ENCODE peak calls at places on chromosomes 11 and 22, in five cellular contexts. W is AG04450, K is astrocyte of the spinal cord, I is cardiac fibroblast, D is neural progenitor cell. A is an unnamed sample.
A peak's percentile ranks its signal among the peaks of the same experiment; 100 is the strongest.

GRCh38 chr11:59551651-59552521 is 40.5 kb downstream of the OR4D9 start:
- DNase-seq in W (no peak), K (peak; percentile 90), I (peak; percentile 95), D (peak; percentile 74), A (peak; percentile 71)

GRCh38 chr11:75013051-75013450 is 24.3 kb downstream of the NEU3 start:
- DNase-seq in W (no peak), K (no peak), I (peak; percentile 49), D (no peak), A (no peak)

GRCh38 chr11:94675788-94676187 is 92.4 kb upstream of the AMOTL1 start:
- DNase-seq in W (no peak), K (no peak), I (no peak), D (no peak), A (no peak)

GRCh38 chr11:78365381-78365792 is 52.2 kb downstream of the GAB2 start:
- DNase-seq in W (no peak), K (no peak), I (peak; percentile 55), D (peak; percentile 94), A (peak; percentile 33)

GRCh38 chr11:46733234-46733633 is 14.2 kb downstream of the F2 start:
- DNase-seq in W (no peak), K (no peak), I (no peak), D (no peak), A (no peak)

GRCh38 chr22:47379037-47379436 is 616.6 kb downstream of the TBC1D22A start:
- DNase-seq in W (no peak), K (no peak), I (no peak), D (no peak), A (no peak)

GRCh38 chr11:14544611-14545010 is 24.4 kb upstream of the PSMA1 start:
- DNase-seq in W (no peak), K (peak; percentile 5), I (peak; percentile 92), D (no peak), A (no peak)

GRCh38 chr11:73168925-73169579 is 26.9 kb upstream of the FCHSD2 start:
- DNase-seq in W (no peak), K (no peak), I (no peak), D (no peak), A (no peak)

GRCh38 chr22:34903416-34903815 is 162.5 kb upstream of the ISX start:
- DNase-seq in W (no peak), K (no peak), I (no peak), D (no peak), A (no peak)

GRCh38 chr11:70082829-70083228 is 4.7 kb downstream of the ANO1 start:
- DNase-seq in W (no peak), K (no peak), I (no peak), D (no peak), A (no peak)

GRCh38 chr22:33519140-33519973 is 400.9 kb downstream of the LARGE1 start:
- DNase-seq in W (no peak), K (peak; percentile 46), I (peak; percentile 75), D (peak; percentile 78), A (no peak)

DNA sequence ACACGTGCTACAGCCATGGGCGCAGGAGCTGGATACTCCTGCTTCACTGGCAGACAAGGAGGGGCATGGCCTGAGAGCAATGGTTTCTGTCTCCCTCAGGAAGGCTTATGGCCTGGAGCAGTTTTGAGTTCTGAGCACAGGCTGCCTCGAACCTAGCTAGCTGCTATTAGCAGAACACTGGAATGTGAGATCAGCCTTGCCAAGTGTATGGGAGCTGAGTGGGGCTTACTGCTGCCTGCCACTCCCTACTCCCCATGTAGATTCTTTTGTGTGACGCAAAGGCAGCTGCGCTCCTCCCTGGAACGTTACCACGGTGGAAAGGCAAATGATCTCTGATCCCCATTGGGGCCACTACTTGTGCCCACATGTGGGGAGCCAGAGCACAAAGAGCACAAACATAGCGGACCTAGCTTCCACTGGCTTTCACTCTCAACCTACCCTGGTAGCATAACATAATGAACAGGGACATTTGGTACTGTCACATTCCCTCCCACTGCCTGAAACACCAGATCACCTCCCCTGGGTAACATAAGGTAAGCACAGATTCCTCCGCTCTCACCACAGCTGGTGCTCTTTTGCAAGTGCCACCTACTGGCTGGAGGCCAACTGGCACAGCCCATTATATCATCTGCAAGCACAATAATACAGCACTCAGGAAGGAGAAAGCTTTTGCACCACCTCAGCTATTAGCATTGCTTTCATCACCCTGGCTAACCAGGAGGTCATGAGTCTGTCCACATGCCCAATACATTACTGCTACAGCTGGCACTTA is 84.6 kb upstream of the GUCY1A2 start:
- DNase-seq in W (no peak), K (no peak), I (no peak), D (no peak), A (no peak)
- TF ChIP-seq CTCF in W (no peak), K (no peak), I (no peak), D (no peak), A (no peak)

GRCh38 chr11:96241351-96241841 is 101.6 kb downstream of the MAML2 start:
- DNase-seq in W (no peak), K (no peak), I (no peak), D (no peak), A (no peak)
- TF ChIP-seq CTCF in W (no peak), K (no peak), I (no peak), D (peak; percentile 31), A (peak; percentile 32)

GRCh38 chr22:24585927-24586546 is 6.8 kb downstream of the LRRC75B start:
- DNase-seq in W (no peak), K (no peak), I (no peak), D (no peak), A (no peak)
- TF ChIP-seq CTCF in W (no peak), K (no peak), I (no peak), D (no peak), A (no peak)

DNA sequence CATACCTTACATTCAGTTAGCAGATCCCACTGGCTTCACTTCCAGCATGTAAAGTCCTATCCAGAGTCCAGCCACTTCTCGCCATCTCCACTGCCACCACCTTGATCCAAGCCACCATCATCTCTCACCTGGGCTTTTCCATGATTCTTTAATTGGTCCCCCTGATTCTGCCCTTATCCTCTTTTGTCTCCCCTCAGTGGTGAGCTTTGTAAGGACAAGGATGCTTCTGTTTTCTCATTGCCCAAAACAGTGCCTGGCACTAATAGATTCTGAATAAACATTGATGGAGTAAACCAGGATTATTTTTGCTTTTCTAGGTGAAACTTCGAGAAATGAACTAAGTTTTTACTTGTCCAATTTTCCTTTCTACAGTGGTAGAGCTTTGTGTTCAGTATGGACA is 4.4 kb downstream of the POLA2 start:
- DNase-seq in W (no peak), K (no peak), I (no peak), D (no peak), A (no peak)
- TF ChIP-seq CTCF in W (peak; percentile 55), K (peak; percentile 54), I (peak; percentile 48), D (no peak), A (peak; percentile 76)

DNA sequence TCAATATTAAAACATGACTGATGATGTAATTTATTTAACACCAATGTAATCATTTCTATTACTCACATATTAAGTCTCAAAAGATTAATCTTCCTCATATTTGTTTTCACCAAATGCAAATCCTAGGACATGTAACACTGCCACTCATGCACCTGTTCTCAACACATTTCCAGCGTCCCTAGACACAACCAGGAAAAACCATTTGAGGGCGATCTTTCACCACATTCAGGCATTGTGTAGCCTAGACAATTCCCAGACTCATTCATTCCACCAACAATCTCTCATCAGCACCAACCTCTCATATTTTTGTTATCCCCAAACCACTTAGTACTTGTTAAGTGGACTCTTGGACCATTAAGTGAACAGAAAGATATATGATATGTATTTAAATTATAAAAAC is 66.1 kb downstream of the SLC36A4 start:
- DNase-seq in W (no peak), K (no peak), I (peak; percentile 5), D (peak; percentile 57), A (no peak)
- TF ChIP-seq CTCF in W (no peak), K (no peak), I (no peak), D (peak; percentile 60), A (peak; percentile 23)